ENCODE peak calls at places on chromosome 9, in seven cellular contexts. L, G, Q, E, X, W and D are unnamed samples.

GRCh38 chr9:34545497-34545896 is 22.7 kb upstream of the ENHO start:
- DNase-seq in L (peak; percentile 35), X (no peak), W (no peak), G (peak; percentile 68), Q (no peak), E (no peak), D (no peak)

GRCh38 chr9:130458804-130459067 is 14.0 kb downstream of the ASS1 start:
- DNase-seq in Q (no peak), X (no peak), L (no peak), W (no peak), G (no peak), E (no peak), D (no peak)

GRCh38 chr9:17653947-17654346 is 75.1 kb downstream of the SH3GL2 start:
- DNase-seq in L (no peak), G (no peak), X (no peak), W (no peak), Q (no peak), E (no peak), D (no peak)

GRCh38 chr9:25742241-25742640 is 64.0 kb upstream of the TUSC1 start:
- DNase-seq in W (no peak), E (no peak), L (no peak), X (peak; percentile 2), G (no peak), Q (no peak), D (no peak)

GRCh38 chr9:92444841-92445240 is 20.6 kb upstream of the OMD start:
- DNase-seq in L (no peak), G (no peak), W (no peak), X (no peak), E (no peak), Q (no peak), D (no peak)

GRCh38 chr9:6946583-6946982 is 188.8 kb downstream of the KDM4C start:
- DNase-seq in L (no peak), Q (no peak), E (no peak), W (no peak), X (no peak), G (no peak), D (no peak)

GRCh38 chr9:134913713-134914500 is 3.8 kb downstream of the FCN1 start:
- DNase-seq in E (no peak), W (no peak), L (peak; percentile 23), Q (no peak), X (no peak), G (peak; percentile 81), D (no peak)

GRCh38 chr9:36211510-36211909 is 20.8 kb downstream of the CLTA start:
- DNase-seq in W (no peak), L (no peak), Q (no peak), X (no peak), E (no peak), G (no peak), D (no peak)

GRCh38 chr9:130938652-130939404 is at the start of gene FIBCD1:
- DNase-seq in X (peak; percentile 66), E (no peak), L (peak; percentile 93), G (no peak), W (peak; percentile 48), Q (no peak), D (peak; percentile 31)

GRCh38 chr9:136029556-136029955 is 65.5 kb downstream of the NACC2 start:
- DNase-seq in Q (no peak), E (no peak), L (no peak), W (no peak), G (peak; percentile 74), X (no peak), D (no peak)

GRCh38 chr9:95048225-95049087 is 269.1 kb downstream of the FANCC start:
- DNase-seq in X (peak; percentile 84), L (peak; percentile 97), E (no peak), Q (no peak), G (peak; percentile 95), W (peak; percentile 36), D (peak; percentile 66)

GRCh38 chr9:131738293-131738692 is 1.6 kb downstream of the RAPGEF1 start:
- DNase-seq in L (no peak), Q (no peak), E (no peak), G (no peak), X (no peak), W (no peak), D (no peak)